ENCODE peak calls at places on chromosomes 12 and 14, in four cellular contexts. C is neural progenitor cell, Q is neuronal stem cell, T is MM.1S. B is an unnamed sample.

GRCh38 chr12:130281157-130281799 is 56.4 kb upstream of the PIWIL1 start:
- DNase-seq in T (no peak), C (peak; percentile 74), Q (peak; percentile 23), B (no peak)

GRCh38 chr12:71141270-71141948 is 16.4 kb downstream of the TSPAN8 start:
- DNase-seq in T (no peak), C (no peak), Q (no peak), B (no peak)

GRCh38 chr12:111076611-111077451 is 156.5 kb upstream of the MYL2 start:
- DNase-seq in C (peak; percentile 21), Q (no peak), T (no peak), B (no peak)

GRCh38 chr12:25796523-25797000 is 161.9 kb upstream of the RASSF8 start:
- DNase-seq in T (peak; percentile 32), Q (no peak), C (no peak), B (no peak)

GRCh38 chr12:76520348-76520747 is 39.2 kb downstream of the OSBPL8 start:
- DNase-seq in C (no peak), T (no peak), Q (no peak), B (no peak)

GRCh38 chr14:72611956-72612500 is 281.9 kb downstream of the DPF3 start:
- DNase-seq in T (no peak), C (no peak), Q (no peak), B (no peak)

GRCh38 chr12:54479421-54479820 is 6.0 kb upstream of the GTSF1 start:
- DNase-seq in C (no peak), T (no peak), Q (no peak), B (no peak)

GRCh38 chr14:34554540-34555250 is 15.2 kb upstream of the EAPP start:
- DNase-seq in Q (no peak), C (no peak), T (peak; percentile 14), B (no peak)

GRCh38 chr14:54724123-54724522 is 157.2 kb downstream of the SAMD4A start:
- DNase-seq in C (no peak), Q (no peak), T (no peak), B (no peak)

GRCh38 chr12:31715283-31715825 is 13.5 kb downstream of the AMN1 start:
- DNase-seq in T (no peak), C (no peak), Q (no peak), B (no peak)

GRCh38 chr14:103257211-103257962 is 76.7 kb upstream of the EIF5 start:
- DNase-seq in T (no peak), C (no peak), Q (no peak), B (no peak)

GRCh38 chr12:16348435-16349131 is 1.1 kb downstream of the MGST1 start:
- DNase-seq in T (no peak), C (peak; percentile 9), Q (no peak), B (no peak)

GRCh38 chr12:15834575-15834974 is 45.4 kb upstream of the EPS8 start:
- DNase-seq in T (no peak), Q (no peak), C (no peak), B (no peak)

GRCh38 chr12:58341791-58342190 is 400.4 kb downstream of the ATP23 start:
- DNase-seq in T (no peak), C (no peak), Q (no peak), B (no peak)

GRCh38 chr14:93051600-93052546 is 63.9 kb downstream of the ITPK1 start:
- DNase-seq in C (peak; percentile 40), Q (no peak), T (no peak), B (no peak)

GRCh38 chr14:22848391-22849164 is 12.2 kb downstream of the MMP14 start:
- DNase-seq in Q (no peak), C (peak; percentile 23), T (no peak), B (no peak)

GRCh38 chr12:118185602-118186397 is 49.9 kb downstream of the PEBP1 start:
- DNase-seq in T (no peak), Q (no peak), C (no peak), B (no peak)

GRCh38 chr12:57236224-57236924 is 6.9 kb downstream of the SHMT2 start:
- DNase-seq in T (no peak), Q (no peak), C (peak; percentile 84), B (no peak)

GRCh38 chr14:35222324-35222723 is 69.9 kb upstream of the PSMA6 start:
- DNase-seq in C (no peak), Q (no peak), T (no peak), B (no peak)

GRCh38 chr12:80099259-80099658 is at the start of gene OTOGL:
- DNase-seq in T (no peak), Q (no peak), C (no peak), B (no peak)

GRCh38 chr14:54610051-54610977 is 43.4 kb downstream of the SAMD4A start:
- DNase-seq in C (no peak), T (no peak), Q (no peak), B (no peak)

GRCh38 chr12:57591567-57592325 is 754 bp downstream of the PIP4K2C start:
- DNase-seq in Q (no peak), C (peak; percentile 54), T (peak; percentile 18), B (no peak)

GRCh38 chr14:29442720-29443119 is 484.9 kb downstream of the PRKD1 start:
- DNase-seq in T (peak; percentile 23), Q (no peak), C (no peak), B (no peak)

GRCh38 chr14:53571990-53572389 is 384.6 kb downstream of the BMP4 start:
- DNase-seq in Q (no peak), T (no peak), C (peak; percentile 29), B (no peak)

GRCh38 chr12:123253606-123254459 is 17.8 kb downstream of the CDK2AP1 start:
- DNase-seq in Q (no peak), T (no peak), C (no peak), B (no peak)

GRCh38 chr12:57744194-57744776 is 554 bp upstream of the TSPAN31 start:
- DNase-seq in C (no peak), Q (no peak), T (peak; percentile 51), B (peak; percentile 92)

GRCh38 chr12:105523164-105524057 is 192.9 kb downstream of the C12orf75 start:
- DNase-seq in Q (peak; percentile 18), C (peak; percentile 63), T (no peak), B (no peak)
- H3K9ac ChIP-seq in Q (no peak overlapping the region), C (no peak overlapping the region), T (no peak overlapping the region), B (no peak overlapping the region)

DNA sequence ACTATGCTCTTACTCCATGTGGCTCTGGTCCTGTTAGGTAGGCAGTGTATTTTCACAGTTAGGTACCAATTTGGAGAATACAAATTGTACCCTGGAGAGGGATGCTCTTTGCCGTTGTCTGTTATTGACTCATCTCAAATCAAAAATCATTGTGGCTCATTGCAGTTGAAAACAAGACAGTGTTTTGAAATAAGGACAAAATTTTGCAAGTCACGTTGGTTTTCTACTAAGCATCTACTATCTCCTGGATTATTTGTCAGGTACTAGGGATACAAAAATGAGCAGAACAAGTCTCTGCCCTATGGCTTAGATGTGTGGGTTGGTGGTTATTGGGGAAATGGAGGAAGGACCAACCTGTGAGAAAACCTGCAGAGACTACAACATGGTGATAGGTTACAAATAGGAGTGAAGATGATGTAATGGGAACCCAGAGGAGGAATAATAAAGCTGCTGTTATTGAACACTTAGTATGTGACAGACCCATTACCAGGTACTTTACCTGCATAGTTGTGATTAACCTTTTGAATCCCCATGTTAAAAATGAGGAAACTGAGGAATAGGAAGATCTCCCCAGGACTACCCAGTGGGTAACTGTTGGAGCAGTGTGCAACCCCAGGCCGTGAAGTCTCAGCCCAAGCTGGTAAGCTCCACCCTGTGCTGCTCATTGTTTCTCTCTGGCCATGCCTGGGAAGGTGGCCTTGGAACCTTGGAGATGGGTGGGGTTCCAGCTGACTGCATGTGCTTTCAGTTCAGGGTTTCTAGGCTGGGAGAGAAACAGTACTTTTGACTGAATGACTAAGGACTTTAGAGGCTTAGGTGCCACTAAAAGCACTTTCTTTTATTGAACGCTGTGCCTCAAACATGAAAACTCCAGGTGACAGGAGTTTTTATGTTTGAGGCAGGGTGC is 72.9 kb upstream of the SRSF5 start:
- DNase-seq in C (no peak), Q (no peak), T (peak; percentile 42), B (no peak)
- H3K9ac ChIP-seq in C (no peak overlapping the region), Q (no peak overlapping the region), T (peak overlapping the region; percentile 6), B (no peak overlapping the region)

GRCh38 chr14:99401624-99402282 is 78.9 kb downstream of the SETD3 start:
- DNase-seq in Q (no peak), C (no peak), T (no peak), B (no peak)
- H3K9ac ChIP-seq in Q (no peak overlapping the region), C (no peak overlapping the region), T (no peak overlapping the region), B (no peak overlapping the region)

GRCh38 chr14:105856676-105857222 is 330.4 kb downstream of the TMEM121 start:
- DNase-seq in Q (no peak), T (no peak), C (no peak), B (no peak)

GRCh38 chr14:105857223-105857815 is 330.9 kb downstream of the TMEM121 start:
- DNase-seq in T (no peak), Q (no peak), C (no peak), B (no peak)

GRCh38 chr14:105854600-105855245 is 328.3 kb downstream of the TMEM121 start:
- DNase-seq in T (no peak), Q (no peak), C (no peak), B (no peak)

GRCh38 chr14:105855246-105855892 is 329.0 kb downstream of the TMEM121 start:
- DNase-seq in C (no peak), Q (no peak), T (no peak), B (no peak)

DNA sequence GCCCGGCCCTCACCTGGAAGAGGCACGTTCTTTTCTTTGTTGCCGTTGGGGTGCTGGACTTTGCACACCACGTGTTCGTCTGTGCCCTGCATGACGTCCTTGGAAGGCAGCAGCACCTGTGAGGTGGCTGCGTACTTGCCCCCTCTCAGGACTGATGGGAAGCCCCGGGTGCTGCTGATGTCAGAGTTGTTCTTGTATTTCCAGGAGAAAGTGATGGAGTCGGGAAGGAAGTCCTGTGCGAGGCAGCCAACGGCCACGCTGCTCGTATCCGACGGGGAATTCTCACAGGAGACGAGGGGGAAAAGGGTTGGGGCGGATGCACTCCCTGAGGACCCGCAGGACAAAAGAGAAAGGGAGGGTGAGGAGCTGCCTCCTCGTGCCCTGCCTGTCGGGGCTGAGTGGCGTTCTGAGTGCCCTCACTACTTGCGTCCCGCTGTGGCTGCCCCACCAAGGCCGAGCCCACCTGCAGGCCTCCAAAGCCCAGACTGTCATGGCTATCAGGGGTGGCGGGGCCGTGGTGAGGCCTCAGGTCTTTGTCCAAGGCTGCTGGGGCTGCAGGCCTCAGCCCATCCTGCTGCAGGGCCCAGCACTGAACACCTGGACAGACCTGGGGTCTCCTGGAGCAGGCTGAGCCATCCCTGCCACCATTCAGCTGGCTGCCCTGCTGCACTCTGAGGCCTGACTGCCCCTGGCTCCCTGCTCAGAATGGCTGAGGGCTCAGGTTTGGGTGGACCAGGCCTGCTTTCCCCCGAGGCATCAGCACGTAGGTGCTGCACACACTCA is 329.7 kb downstream of the TMEM121 start:
- DNase-seq in Q (no peak), C (no peak), T (no peak), B (no peak)
- H3K9ac ChIP-seq in Q (no peak overlapping the region), C (no peak overlapping the region), T (no peak overlapping the region), B (no peak overlapping the region)

GRCh38 chr14:50862171-50862570 is 9.7 kb upstream of the ABHD12B start:
- DNase-seq in Q (no peak), C (no peak), T (no peak), B (no peak)

GRCh38 chr14:50860478-50861086 is 11.3 kb upstream of the ABHD12B start:
- DNase-seq in T (peak; percentile 64), C (peak; percentile 78), Q (peak; percentile 78), B (peak; percentile 71)

GRCh38 chr14:50864911-50865310 is 6.9 kb upstream of the ABHD12B start:
- DNase-seq in Q (no peak), C (no peak), T (no peak), B (no peak)

GRCh38 chr14:50864237-50864636 is 7.6 kb upstream of the ABHD12B start:
- DNase-seq in T (no peak), C (no peak), Q (no peak), B (no peak)

DNA sequence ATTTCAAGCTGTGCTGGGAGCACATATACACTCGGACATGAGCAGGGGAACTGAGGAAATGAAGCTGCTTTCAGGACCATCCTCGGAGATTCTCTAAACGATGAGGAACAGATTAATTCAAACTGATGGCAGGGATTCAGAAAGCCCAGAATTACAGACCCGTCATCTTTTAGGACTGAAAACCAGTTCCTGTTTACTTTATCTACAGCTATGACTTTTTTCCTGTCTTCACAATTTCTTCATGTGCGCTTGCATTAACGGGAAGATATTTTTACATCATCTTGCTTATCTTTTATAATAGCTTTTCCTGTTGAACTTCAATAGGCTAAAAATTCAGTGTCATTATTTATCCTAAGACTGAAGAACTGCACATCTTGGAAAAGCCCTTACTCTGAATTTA is 6.2 kb upstream of the ABHD12B start:
- DNase-seq in T (no peak), Q (no peak), C (no peak), B (no peak)
- H3K9ac ChIP-seq in T (no peak overlapping the region), Q (no peak overlapping the region), C (no peak overlapping the region), B (no peak overlapping the region)

B was measured in HCT116.